ENCODE peak calls at places on chromosomes 11 and 22, in four cellular contexts. N, O, J and D are unnamed samples.

GRCh38 chr11:26851696-26852095 is 129.8 kb upstream of the SLC5A12 start:
- DNase-seq in J (no peak), N (no peak), O (no peak), D (no peak)

GRCh38 chr22:38788417-38788816 is 5.5 kb downstream of the DNAL4 start:
- DNase-seq in N (no peak), J (no peak), O (no peak), D (no peak)

GRCh38 chr11:3723014-3723708 is 52.0 kb upstream of the CHRNA10 start:
- DNase-seq in N (no peak), J (no peak), O (peak; percentile 66), D (no peak)

GRCh38 chr11:106022795-106023275 is 795 bp upstream of the MSANTD4 start:
- DNase-seq in J (no peak), O (no peak), N (no peak), D (no peak)

GRCh38 chr22:29617922-29618629 is 14.6 kb downstream of the NF2 start:
- DNase-seq in J (peak; percentile 16), O (peak; percentile 54), N (no peak), D (no peak)

GRCh38 chr11:31641477-31642062 is 132.0 kb downstream of the ELP4 start:
- DNase-seq in J (peak; percentile 65), N (no peak), O (peak; percentile 16), D (no peak)

GRCh38 chr11:131746201-131746600 is 375.8 kb downstream of the NTM start:
- DNase-seq in O (no peak), N (no peak), J (no peak), D (no peak)

GRCh38 chr22:40313007-40313406 is 33.3 kb upstream of the ADSL start:
- DNase-seq in J (no peak), O (no peak), N (no peak), D (no peak)

GRCh38 chr22:26589845-26590524 is at the start of gene TPST2:
- DNase-seq in N (peak; percentile 69), J (peak; percentile 57), O (peak; percentile 75), D (no peak)

GRCh38 chr11:128587415-128587814 is at the start of gene ETS1:
- DNase-seq in O (peak; percentile 13), J (no peak), N (no peak), D (no peak)

GRCh38 chr22:34324763-34325162 is 404.5 kb upstream of the LARGE1 start:
- DNase-seq in O (no peak), N (no peak), J (no peak), D (no peak)

GRCh38 chr11:27046956-27047355 is 6.3 kb downstream of the BBOX1 start:
- DNase-seq in O (no peak), J (no peak), N (no peak), D (no peak)

GRCh38 chr11:58058276-58059010 is 27.7 kb downstream of the OR6Q1 start:
- DNase-seq in O (no peak), J (peak; percentile 35), N (no peak), D (no peak)

GRCh38 chr11:46291441-46292143 is 14.1 kb downstream of the CREB3L1 start:
- DNase-seq in J (no peak), N (no peak), O (no peak), D (no peak)

GRCh38 chr22:30205281-30206115 is 41.1 kb downstream of the LIF start:
- DNase-seq in N (no peak), J (no peak), O (peak; percentile 33), D (no peak)

GRCh38 chr22:38751422-38752346 is 4.1 kb downstream of the SUN2 start:
- DNase-seq in O (peak; percentile 50), N (peak; percentile 51), J (no peak), D (peak; percentile 42)

GRCh38 chr11:94450061-94450460 is 43.6 kb downstream of the MRE11 start:
- DNase-seq in O (no peak), J (no peak), N (no peak), D (no peak)

GRCh38 chr22:41197808-41198585 is 7.1 kb upstream of the L3MBTL2 start:
- DNase-seq in O (no peak), J (peak; percentile 40), N (peak; percentile 50), D (no peak)

GRCh38 chr11:81207421-81208054 is 1526.1 kb downstream of the FAM181B start:
- DNase-seq in O (no peak), N (no peak), J (no peak), D (no peak)